ENCODE peak calls at places on chromosome 12, in four cellular contexts. J is prostate gland, T is esophagus muscularis mucosa, W is transverse colon. P is an unnamed sample.

GRCh38 chr12:128578045-128578444 is 245.7 kb downstream of the SLC15A4 start:
- DNase-seq in T (no peak), W (no peak), J (no peak), P (no peak)

GRCh38 chr12:42145552-42146215 is 1.0 kb upstream of the GXYLT1 start:
- DNase-seq in W (peak), J (no peak), T (no peak), P (no peak)

GRCh38 chr12:102406033-102406584 is 74.3 kb downstream of the IGF1 start:
- DNase-seq in W (peak), J (peak), T (no peak), P (no peak)

GRCh38 chr12:42370013-42370412 is 44.0 kb downstream of the PPHLN1 start:
- DNase-seq in J (no peak), T (no peak), W (no peak), P (no peak)

GRCh38 chr12:84920331-84920730 is 7.7 kb upstream of the SLC6A15 start:
- DNase-seq in W (no peak), T (no peak), J (no peak), P (no peak)

GRCh38 chr12:121355818-121356217 is 3.6 kb upstream of the ANAPC5 start:
- DNase-seq in T (no peak), J (no peak), W (no peak), P (no peak)

GRCh38 chr12:17652436-17652835 is 437.6 kb downstream of the RERGL start:
- DNase-seq in J (no peak), T (no peak), W (no peak), P (no peak)

GRCh38 chr12:44574586-44574985 is 301.5 kb downstream of the NELL2 start:
- DNase-seq in W (no peak), J (no peak), T (no peak), P (no peak)

GRCh38 chr12:49342066-49342913 is 4.4 kb upstream of the DNAJC22 start:
- DNase-seq in T (peak), W (peak), J (peak), P (peak)

GRCh38 chr12:100716949-100717732 is 77.4 kb upstream of the ANO4 start:
- DNase-seq in W (no peak), T (no peak), J (no peak), P (peak)

GRCh38 chr12:109744026-109744425 is 30.4 kb downstream of the FAM222A start:
- DNase-seq in W (no peak), J (no peak), T (no peak), P (peak)

GRCh38 chr12:10362325-10362724 is 27.5 kb downstream of the KLRK1 start:
- DNase-seq in J (no peak), W (no peak), T (no peak), P (no peak)

GRCh38 chr12:39329015-39329414 is 113.9 kb downstream of the KIF21A start:
- DNase-seq in W (no peak), J (no peak), T (no peak), P (no peak)

GRCh38 chr12:27667540-27667939 is 28.7 kb upstream of the REP15 start:
- DNase-seq in W (no peak), J (no peak), T (no peak), P (peak)

GRCh38 chr12:3491938-3492867 is 1.2 kb downstream of the PRMT8 start:
- DNase-seq in W (peak), T (no peak), J (peak), P (no peak)

GRCh38 chr12:105083041-105083440 is 1.2 kb downstream of the ALDH1L2 start:
- DNase-seq in T (no peak), W (no peak), J (no peak), P (no peak)

GRCh38 chr12:47360771-47361388 is 281.1 kb upstream of the AMIGO2 start:
- DNase-seq in W (no peak), T (no peak), J (no peak), P (no peak)

GRCh38 chr12:106138646-106139421 is at the start of gene NUAK1:
- DNase-seq in T (no peak), W (peak), J (peak), P (no peak)

GRCh38 chr12:119990382-119990874 is 1.4 kb downstream of the BICDL1 start:
- DNase-seq in J (no peak), W (no peak), T (no peak), P (no peak)

GRCh38 chr12:43099691-43100163 is 452.3 kb downstream of the ADAMTS20 start:
- DNase-seq in J (no peak), W (no peak), T (no peak), P (no peak)

GRCh38 chr12:100820314-100820713 is 25.7 kb downstream of the ANO4 start:
- DNase-seq in J (no peak), W (no peak), T (no peak), P (no peak)

GRCh38 chr12:4080213-4080612 is 193.3 kb upstream of the CCND2 start:
- DNase-seq in J (no peak), W (peak), T (no peak), P (no peak)

GRCh38 chr12:98422809-98423208 is 92.6 kb upstream of the TMPO start:
- DNase-seq in J (no peak), W (peak), T (peak), P (no peak)

GRCh38 chr12:52350786-52351185 is 16.5 kb downstream of the KRT85 start:
- DNase-seq in T (no peak), J (no peak), W (no peak), P (no peak)

DNA sequence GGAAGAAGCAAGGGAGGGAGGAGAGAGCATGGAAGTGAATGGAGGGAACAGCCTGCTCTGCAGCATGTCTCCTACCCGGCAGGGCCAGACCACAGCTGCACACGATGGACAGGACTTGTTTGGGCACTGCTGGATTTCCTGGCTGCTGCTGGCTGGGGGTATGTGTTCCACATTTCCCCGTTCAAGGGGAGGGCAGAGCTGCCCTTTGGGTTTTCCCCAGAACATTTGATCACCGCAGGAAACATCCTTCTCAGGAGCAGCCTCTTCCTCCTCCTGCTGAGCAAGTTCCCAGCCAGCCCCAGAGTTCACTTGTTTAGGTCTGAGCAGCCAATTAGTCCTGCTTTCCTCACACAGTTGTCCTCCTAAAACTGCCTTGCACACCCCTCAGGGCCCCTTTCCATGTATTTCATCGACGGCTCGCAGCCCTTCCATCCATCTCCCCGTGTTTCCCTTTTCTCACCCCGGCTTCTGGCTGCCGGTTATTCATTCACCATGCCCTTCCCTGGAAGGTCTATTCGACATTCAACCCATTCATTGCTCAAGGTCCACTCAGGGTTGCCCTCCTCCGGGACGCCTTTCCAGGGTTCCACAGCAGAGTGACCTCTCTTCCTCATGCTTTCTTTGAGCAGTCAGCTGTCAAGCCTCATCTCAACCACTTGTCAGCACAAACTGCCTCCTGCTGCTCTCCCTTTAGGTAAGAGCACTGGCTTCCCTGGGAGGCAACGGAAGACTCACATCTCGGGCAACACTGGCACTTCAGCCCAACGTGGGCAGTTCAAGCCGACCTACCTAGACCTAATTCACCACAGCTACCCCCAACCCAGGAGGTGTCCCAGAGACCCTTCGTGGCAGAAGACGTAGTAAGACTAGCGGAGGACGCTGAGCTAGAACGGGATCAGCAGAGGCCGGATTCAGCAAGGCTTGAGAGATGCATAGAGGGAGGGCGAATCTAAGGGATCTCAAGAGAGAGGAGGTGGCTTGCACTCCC is 20.1 kb upstream of the ANO2 start:
- DNase-seq in J (no peak), T (peak), W (no peak), P (no peak)
- TF ChIP-seq POLR2A in J (no peak), T (no peak), W (no peak), P (no peak)

GRCh38 chr12:79420146-79420618 is 270.6 kb downstream of the PAWR start:
- DNase-seq in T (no peak), W (no peak), J (peak), P (no peak)
- TF ChIP-seq CTCF in T (peak), W (peak), J (no peak), P (no peak)

GRCh38 chr12:991350-992278 is 591 bp downstream of the ERC1 start:
- DNase-seq in J (no peak), W (peak), T (no peak), P (no peak)

GRCh38 chr12:989751-990278 is 1.2 kb upstream of the ERC1 start:
- DNase-seq in J (peak), T (no peak), W (peak), P (no peak)

GRCh38 chr12:990308-990648 is 745 bp upstream of the ERC1 start:
- DNase-seq in T (peak), J (peak), W (peak), P (peak)

GRCh38 chr12:989051-989450 is 2.0 kb upstream of the ERC1 start:
- DNase-seq in W (no peak), J (no peak), T (no peak), P (no peak)

GRCh38 chr12:990649-991349 is at the start of gene ERC1:
- DNase-seq in W (peak), J (peak), T (peak), P (peak)
- TF ChIP-seq POLR2AphosphoS5 in W (peak), J (peak), T (peak), P (peak)

GRCh38 chr12:65430571-65431306 is 152.3 kb downstream of the MSRB3 start:
- DNase-seq in T (no peak), W (no peak), J (no peak), P (no peak)
- TF ChIP-seq POLR2A in T (no peak), W (no peak), J (no peak), P (no peak)

GRCh38 chr12:24752763-24753462 is 196.0 kb downstream of the BCAT1 start:
- DNase-seq in W (no peak), J (no peak), T (no peak), P (no peak)

GRCh38 chr12:24751181-24751580 is 197.7 kb downstream of the BCAT1 start:
- DNase-seq in T (no peak), J (no peak), W (no peak), P (no peak)

GRCh38 chr12:24748326-24748725 is 200.6 kb downstream of the BCAT1 start:
- DNase-seq in W (no peak), J (no peak), T (no peak), P (no peak)

GRCh38 chr12:24749171-24749570 is 199.7 kb downstream of the BCAT1 start:
- DNase-seq in J (no peak), T (no peak), W (no peak), P (no peak)

DNA sequence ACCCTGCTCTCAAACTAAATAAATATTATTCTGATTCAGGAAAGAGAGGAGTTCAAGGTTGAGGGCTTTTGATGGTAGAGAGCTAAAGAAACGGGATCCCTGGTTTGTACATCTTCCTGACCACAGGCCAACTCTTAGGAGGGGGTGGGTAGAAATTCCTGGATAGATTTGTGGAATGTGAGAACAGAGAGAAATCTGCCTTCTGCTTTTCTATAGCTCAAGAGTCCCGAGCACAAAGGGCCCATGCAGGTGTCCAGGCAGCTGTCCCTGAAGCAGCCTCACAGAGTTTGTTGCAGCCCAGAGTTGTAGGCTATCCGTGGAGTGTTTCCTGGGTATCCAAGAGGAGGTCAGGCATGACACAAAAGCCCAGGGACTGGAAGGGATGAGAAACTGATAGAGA is 198.6 kb downstream of the BCAT1 start:
- DNase-seq in T (no peak), W (no peak), J (no peak), P (no peak)
- TF ChIP-seq CTCF in T (no peak), W (no peak), J (no peak), P (no peak)